ENCODE peak calls at places on chromosomes 2 and 18, in six cellular contexts. Q is kidney; F is uterus; T is activated CD4-positive, CD25-positive, alpha-beta regulatory T cell treated with anti-CD3 and anti-CD28 coated beads, Interleukin-2, amount 50 U/mL, for 72 hours; M is mesothelial cell of epicardium; C is GM23248. G is an unnamed sample.

GRCh38 chr2:48249093-48249492 is 280.9 kb upstream of the STON1 start:
- DNase-seq in Q (no peak), F (no peak), T (no peak), M (no peak), C (peak), G (peak)

GRCh38 chr2:38108907-38109731 is 33.2 kb upstream of the CYP1B1 start:
- DNase-seq in Q (no peak), F (no peak), T (no peak), M (no peak), C (no peak), G (no peak)

GRCh38 chr2:23690421-23691105 is 236.4 kb downstream of the ATAD2B start:
- DNase-seq in Q (peak), F (no peak), T (no peak), M (no peak), C (no peak), G (no peak)

GRCh38 chr2:75489682-75490180 is 71.0 kb downstream of the EVA1A start:
- DNase-seq in Q (no peak), F (no peak), T (no peak), M (no peak), C (no peak), G (no peak)

GRCh38 chr2:120647487-120647886 is 88.2 kb upstream of the GLI2 start:
- DNase-seq in Q (no peak), F (no peak), T (no peak), M (no peak), C (peak), G (peak)

GRCh38 chr2:79782540-79782939 is 269.7 kb downstream of the CTNNA2 start:
- DNase-seq in Q (no peak), F (no peak), T (no peak), M (no peak), C (no peak), G (no peak)

GRCh38 chr2:105773568-105773967 is 28.9 kb downstream of the NCK2 start:
- DNase-seq in Q (no peak), F (no peak), T (no peak), M (no peak), C (no peak), G (no peak)

GRCh38 chr2:105645971-105646370 is 98.7 kb upstream of the NCK2 start:
- DNase-seq in Q (no peak), F (no peak), T (no peak), M (no peak), C (no peak), G (no peak)

GRCh38 chr2:103165836-103166235 is 404.0 kb downstream of the TMEM182 start:
- DNase-seq in Q (no peak), F (no peak), T (no peak), M (no peak), C (no peak), G (no peak)

GRCh38 chr2:241846406-241846805 is 12.3 kb downstream of the PDCD1 start:
- DNase-seq in Q (no peak), F (no peak), T (no peak), M (no peak), C (no peak), G (no peak)

GRCh38 chr2:140600116-140600515 is 1530.7 kb downstream of the LRP1B start:
- DNase-seq in Q (no peak), F (no peak), T (no peak), M (no peak), C (peak), G (no peak)

GRCh38 chr18:48037481-48038271 is 107.2 kb upstream of the SMAD2 start:
- DNase-seq in Q (peak), F (no peak), T (no peak), M (no peak), C (peak), G (no peak)

GRCh38 chr2:134391751-134392160 is 137.9 kb downstream of the MGAT5 start:
- DNase-seq in Q (no peak), F (no peak), T (no peak), M (no peak), C (no peak), G (no peak)

GRCh38 chr2:26394694-26395093 is 7.0 kb upstream of the DRC1 start:
- DNase-seq in Q (no peak), F (no peak), T (no peak), M (no peak), C (no peak), G (no peak)

GRCh38 chr2:195837987-195838386 is 181.0 kb downstream of the SLC39A10 start:
- DNase-seq in Q (no peak), F (no peak), T (no peak), M (no peak), C (peak), G (no peak)

GRCh38 chr2:55051026-55051866 is 995 bp upstream of the RTN4 start:
- DNase-seq in Q (no peak), F (peak), T (no peak), M (peak), C (peak), G (peak)

GRCh38 chr18:22428672-22429071 is 11.0 kb upstream of the CTAGE1 start:
- DNase-seq in Q (no peak), F (no peak), T (no peak), M (no peak), C (peak), G (no peak)

GRCh38 chr2:55598056-55598795 is 19.2 kb downstream of the PPP4R3B start:
- DNase-seq in Q (no peak), F (no peak), T (no peak), M (no peak), C (no peak), G (no peak)

GRCh38 chr2:100940766-100941645 is 61.1 kb upstream of the RPL31 start:
- DNase-seq in Q (no peak), F (no peak), T (no peak), M (no peak), C (no peak), G (no peak)

GRCh38 chr2:2922156-2922555 is 455.5 kb downstream of the EIPR1 start:
- DNase-seq in Q (no peak), F (no peak), T (no peak), M (no peak), C (no peak), G (no peak)

GRCh38 chr2:177245010-177245422 is 19.5 kb downstream of the NFE2L2 start:
- DNase-seq in Q (no peak), F (no peak), T (no peak), M (no peak), C (peak), G (peak)

GRCh38 chr2:114661926-114662670 is 219.7 kb downstream of the DPP10 start:
- DNase-seq in Q (peak), F (no peak), T (peak), M (peak), C (peak), G (no peak)

GRCh38 chr2:28401411-28401810 is 8.8 kb downstream of the FOSL2 start:
- DNase-seq in Q (no peak), F (no peak), T (no peak), M (no peak), C (peak), G (no peak)

GRCh38 chr2:200159829-200160781 is 146.4 kb upstream of the SPATS2L start:
- DNase-seq in Q (no peak), F (no peak), T (no peak), M (no peak), C (peak), G (no peak)

GRCh38 chr2:227052879-227053278 is 111.1 kb downstream of the COL4A4 start:
- DNase-seq in Q (no peak), F (no peak), T (no peak), M (no peak), C (no peak), G (no peak)

GRCh38 chr2:113225505-113226259 is 51.9 kb downstream of the PSD4 start:
- DNase-seq in Q (peak), F (no peak), T (no peak), M (no peak), C (peak), G (no peak)

GRCh38 chr2:236369606-236370005 is 105.4 kb upstream of the ASB18 start:
- DNase-seq in Q (no peak), F (no peak), T (no peak), M (no peak), C (no peak), G (no peak)

GRCh38 chr2:16012626-16013501 is 72.5 kb downstream of the MYCN start:
- DNase-seq in Q (no peak), F (no peak), T (no peak), M (peak), C (no peak), G (no peak)

GRCh38 chr2:54469484-54470053 is 13.4 kb downstream of the SPTBN1 start:
- DNase-seq in Q (no peak), F (no peak), T (no peak), M (no peak), C (no peak), G (no peak)

GRCh38 chr2:28291811-28292455 is 100.7 kb upstream of the FOSL2 start:
- DNase-seq in Q (no peak), F (no peak), T (no peak), M (no peak), C (no peak), G (no peak)

GRCh38 chr2:200408428-200409311 is 101.2 kb downstream of the KCTD18 start:
- DNase-seq in Q (peak), F (no peak), T (no peak), M (no peak), C (peak), G (peak)

GRCh38 chr2:106745468-106745867 is 140.5 kb downstream of the ST6GAL2 start:
- DNase-seq in Q (no peak), F (no peak), T (no peak), M (no peak), C (no peak), G (no peak)